ENCODE peak calls at places on chromosome 19, in six cellular contexts. J is left lung; X is neuronal stem cell; I is astrocyte of the spinal cord; Y is activated CD4-positive, alpha-beta T cell treated with anti-CD3 and anti-CD28 coated beads for 24 hours; H is activated T-cell treated with anti-CD3 and anti-CD28 coated beads, Interleukin-2, amount 50 U/mL, for 72 hours. R is an unnamed sample.
A peak's percentile ranks its signal among the peaks of the same experiment; 100 is the strongest.

GRCh38 chr19:45211751-45212381 is 33.3 kb downstream of the BLOC1S3 start:
- DNase-seq in H (no peak), Y (no peak), I (no peak), X (no peak), J (peak; percentile 69), R (no peak)

GRCh38 chr19:38234615-38235014 is 10.6 kb upstream of the DPF1 start:
- DNase-seq in H (no peak), Y (no peak), J (no peak), X (no peak), I (no peak), R (no peak)

GRCh38 chr19:6041991-6042421 is 64.1 kb upstream of the RANBP3 start:
- DNase-seq in X (no peak), I (no peak), Y (no peak), J (no peak), H (no peak), R (no peak)

GRCh38 chr19:46131485-46132143 is 7.1 kb upstream of the IGFL3 start:
- DNase-seq in Y (no peak), J (no peak), X (no peak), I (peak; percentile 37), H (no peak), R (no peak)

GRCh38 chr19:8204961-8205360 is 4.2 kb upstream of the CERS4 start:
- DNase-seq in Y (no peak), H (no peak), I (no peak), J (peak; percentile 42), X (no peak), R (no peak)

GRCh38 chr19:43700368-43701015 is 15.4 kb upstream of the IRGC start:
- DNase-seq in Y (no peak), H (peak; percentile 12), J (peak; percentile 71), X (no peak), I (peak; percentile 83), R (no peak)

GRCh38 chr19:11012507-11012906 is 51.7 kb downstream of the SMARCA4 start:
- DNase-seq in H (no peak), J (no peak), I (no peak), Y (no peak), X (no peak), R (no peak)

GRCh38 chr19:19475845-19476828 is 39.2 kb downstream of the TSSK6 start:
- DNase-seq in H (no peak), J (no peak), I (peak; percentile 35), Y (no peak), X (no peak), R (peak; percentile 38)

GRCh38 chr19:39166571-39167391 is 30.0 kb upstream of the NCCRP1 start:
- DNase-seq in J (peak; percentile 88), X (no peak), I (no peak), Y (no peak), H (no peak), R (peak; percentile 58)

GRCh38 chr19:29596080-29596479 is 10.0 kb upstream of the POP4 start:
- DNase-seq in Y (no peak), J (no peak), H (no peak), X (no peak), I (no peak), R (no peak)